ENCODE peak calls at places on chromosomes 1 and 21, in four cellular contexts. O, B, C and M are unnamed samples.

GRCh38 chr1:162997499-162998285 is 71.5 kb upstream of the RGS4 start:
- DNase-seq in O (no peak), B (no peak), C (no peak), M (no peak)

GRCh38 chr1:94783342-94784264 is 36.6 kb upstream of the SLC44A3 start:
- DNase-seq in O (peak), B (peak), C (peak), M (peak)

GRCh38 chr1:88272216-88272615 is 411.9 kb upstream of the PKN2 start:
- DNase-seq in O (no peak), B (no peak), C (no peak), M (no peak)

GRCh38 chr1:38569932-38570356 is 289.6 kb downstream of the RRAGC start:
- DNase-seq in O (no peak), B (no peak), C (no peak), M (no peak)

GRCh38 chr1:174931214-174931613 is 68.5 kb upstream of the CACYBP start:
- DNase-seq in O (no peak), B (no peak), C (no peak), M (no peak)

GRCh38 chr1:48552420-48552819 is 80.4 kb upstream of the SPATA6 start:
- DNase-seq in O (no peak), B (no peak), C (no peak), M (no peak)

GRCh38 chr1:55213029-55213884 is 1.9 kb downstream of the USP24 start:
- DNase-seq in O (no peak), B (no peak), C (no peak), M (no peak)

GRCh38 chr1:178055779-178056471 is 38.0 kb upstream of the RASAL2 start:
- DNase-seq in O (no peak), B (no peak), C (no peak), M (no peak)

GRCh38 chr1:176961678-176962077 is 202.8 kb downstream of the ASTN1 start:
- DNase-seq in O (no peak), B (no peak), C (no peak), M (no peak)

GRCh38 chr1:117696567-117696966 is 90.7 kb downstream of the TENT5C start:
- DNase-seq in O (no peak), B (no peak), C (no peak), M (no peak)

GRCh38 chr1:35810096-35810860 is 2.5 kb downstream of the AGO4 start:
- DNase-seq in O (no peak), B (no peak), C (no peak), M (no peak)

GRCh38 chr1:229556551-229556950 is 2.0 kb downstream of the ABCB10 start:
- DNase-seq in O (no peak), B (no peak), C (no peak), M (no peak)

GRCh38 chr1:917466-918091 is 6.1 kb upstream of the SAMD11 start:
- DNase-seq in O (no peak), B (no peak), C (no peak), M (no peak)

GRCh38 chr1:98461873-98462385 is 199.6 kb upstream of the SNX7 start:
- DNase-seq in O (no peak), B (no peak), C (no peak), M (no peak)

GRCh38 chr1:15187175-15187810 is 33.7 kb downstream of the TMEM51 start:
- DNase-seq in O (no peak), B (no peak), C (no peak), M (no peak)

GRCh38 chr1:227362039-227362438 is 43.7 kb upstream of the CDC42BPA start:
- DNase-seq in O (no peak), B (no peak), C (no peak), M (no peak)

GRCh38 chr1:170164103-170164763 is 18.5 kb downstream of the NTMT2 start:
- DNase-seq in O (no peak), B (no peak), C (no peak), M (no peak)

GRCh38 chr21:25402134-25402957 is 204.9 kb downstream of the MRPL39 start:
- DNase-seq in O (no peak), B (no peak), C (no peak), M (no peak)

GRCh38 chr1:96075704-96076455 is 645.7 kb upstream of the PTBP2 start:
- DNase-seq in O (no peak), B (no peak), C (no peak), M (no peak)

GRCh38 chr1:175834597-175834996 is 91.2 kb upstream of the TNR start:
- DNase-seq in O (no peak), B (no peak), C (no peak), M (no peak)

GRCh38 chr1:59070607-59071006 is 226.3 kb upstream of the FGGY start:
- DNase-seq in O (no peak), B (no peak), C (no peak), M (no peak)

GRCh38 chr21:33069994-33070811 is at the start of gene OLIG1:
- DNase-seq in O (no peak), B (no peak), C (no peak), M (peak)

GRCh38 chr1:207670192-207670591 is 25.3 kb downstream of the CR1L start:
- DNase-seq in O (no peak), B (no peak), C (no peak), M (no peak)

GRCh38 chr1:168287237-168287664 is 6.6 kb downstream of the TBX19 start:
- DNase-seq in O (no peak), B (no peak), C (no peak), M (no peak)

GRCh38 chr1:184557423-184558347 is 170.9 kb downstream of the C1orf21 start:
- DNase-seq in O (no peak), B (no peak), C (no peak), M (no peak)

GRCh38 chr1:207240325-207241095 is 81.0 kb upstream of the CD55 start:
- DNase-seq in O (no peak), B (peak), C (no peak), M (no peak)

GRCh38 chr21:35399706-35400105 is 350.6 kb upstream of the RUNX1 start:
- DNase-seq in O (no peak), B (no peak), C (no peak), M (no peak)

GRCh38 chr1:63064135-63064534 is 258.2 kb upstream of the FOXD3 start:
- DNase-seq in O (no peak), B (no peak), C (no peak), M (no peak)

GRCh38 chr21:35578350-35578782 is 482.0 kb downstream of the SETD4 start:
- DNase-seq in O (no peak), B (no peak), C (no peak), M (no peak)

GRCh38 chr21:15552914-15553491 is 176.8 kb upstream of the USP25 start:
- DNase-seq in O (no peak), B (no peak), C (no peak), M (no peak)

GRCh38 chr1:15723631-15724246 is 12.3 kb upstream of the SLC25A34 start:
- DNase-seq in O (no peak), B (no peak), C (no peak), M (no peak)

GRCh38 chr1:227897704-227898438 is 49.9 kb downstream of the WNT9A start:
- DNase-seq in O (peak), B (peak), C (peak), M (peak)

GRCh38 chr1:25520446-25521061 is 22.9 kb upstream of the LDLRAP1 start:
- DNase-seq in O (peak), B (no peak), C (peak), M (peak)

GRCh38 chr1:110035236-110035752 is 870 bp downstream of the STRIP1 start:
- DNase-seq in O (no peak), B (no peak), C (no peak), M (no peak)

GRCh38 chr21:44849616-44850130 is 23.8 kb downstream of the PTTG1IP start:
- DNase-seq in O (no peak), B (no peak), C (no peak), M (no peak)
- H3K27ac ChIP-seq in O (no peak), B (no peak), C (no peak), M (no peak)

GRCh38 chr1:181497870-181498269 is 14.6 kb downstream of the CACNA1E start:
- DNase-seq in O (no peak), B (no peak), C (no peak), M (no peak)
- TF ChIP-seq CTCF in O (no peak), B (no peak), C (no peak), M (no peak)

DNA sequence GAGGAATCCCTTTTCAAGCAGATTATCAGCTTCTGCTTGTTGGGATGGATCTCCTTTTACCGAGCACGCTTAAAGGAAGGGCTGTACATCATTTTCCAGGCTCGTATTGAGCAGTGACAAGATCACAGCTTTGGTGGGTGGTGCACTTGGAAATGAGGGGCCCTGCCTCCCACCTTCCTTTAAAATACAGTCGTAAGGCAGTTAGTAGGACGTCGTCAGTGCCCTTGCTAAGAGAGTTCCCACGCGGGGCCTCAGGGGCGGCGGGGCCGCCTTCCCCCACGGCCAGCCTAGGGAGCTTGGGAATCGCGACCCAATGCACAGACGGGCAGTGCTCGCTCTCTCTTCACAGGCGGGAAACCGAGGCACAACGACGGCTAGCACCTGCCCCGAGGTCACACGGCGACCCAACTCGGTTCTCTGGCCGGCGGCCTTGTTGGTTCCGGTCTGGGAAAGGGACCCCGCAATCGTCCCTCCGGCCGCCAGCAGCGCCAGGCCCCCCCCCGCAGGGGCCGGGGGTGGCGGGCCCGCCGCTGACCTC is 58.6 kb downstream of the H3-3A start:
- DNase-seq in O (no peak), B (no peak), C (no peak), M (no peak)
- H3K27ac ChIP-seq in O (peak), B (peak), C (peak), M (no peak)

DNA sequence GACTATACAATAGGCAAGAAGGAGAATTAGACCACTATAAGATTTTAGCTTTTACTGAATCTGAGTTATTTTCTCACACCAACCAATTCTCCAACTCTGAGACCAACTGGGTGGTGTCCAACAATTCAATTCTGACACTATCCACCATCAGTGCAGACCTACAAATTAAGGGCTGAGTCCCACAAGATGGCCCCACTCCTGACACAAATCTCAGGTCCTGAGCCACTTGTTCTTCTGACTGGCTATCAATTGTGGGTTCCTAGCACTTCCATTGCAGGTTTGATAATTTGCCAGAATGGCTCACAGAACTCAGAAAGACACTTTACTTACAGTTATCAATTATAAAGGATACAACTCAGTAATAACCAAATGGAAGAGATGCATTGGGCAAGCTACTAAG is 6.7 kb downstream of the ERO1B start:
- DNase-seq in O (no peak), B (no peak), C (no peak), M (no peak)
- TF ChIP-seq CTCF in O (no peak), B (no peak), C (no peak), M (no peak)